ENCODE peak calls at places on chromosomes 16 and 17, in five cellular contexts. N, C, R, I and T are unnamed samples.

GRCh38 chr17:50687200-50688066 is 20.3 kb downstream of the ANKRD40 start:
- DNase-seq in N (no peak), C (no peak), R (no peak), I (no peak), T (no peak)

GRCh38 chr16:66091462-66091861 is 275.0 kb upstream of the CDH5 start:
- DNase-seq in N (no peak), C (peak; percentile 62), R (no peak), I (no peak), T (no peak)

GRCh38 chr17:29251969-29252866 is 5.6 kb downstream of the CRYBA1 start:
- DNase-seq in N (no peak), C (peak; percentile 76), R (no peak), I (no peak), T (no peak)

GRCh38 chr16:9323170-9323569 is 231.7 kb downstream of the HAPSTR1 start:
- DNase-seq in N (no peak), C (no peak), R (no peak), I (no peak), T (no peak)

GRCh38 chr17:49873466-49873865 is 25.6 kb upstream of the TAC4 start:
- DNase-seq in N (no peak), C (no peak), R (no peak), I (no peak), T (no peak)

GRCh38 chr16:1816396-1817275 is 10.0 kb downstream of the HAGH start:
- DNase-seq in N (no peak), C (no peak), R (no peak), I (no peak), T (no peak)

GRCh38 chr17:4442582-4442981 is 8.8 kb downstream of the SPNS3 start:
- DNase-seq in N (no peak), C (no peak), R (no peak), I (no peak), T (no peak)

GRCh38 chr17:75490953-75491649 is 24.2 kb downstream of the CASKIN2 start:
- DNase-seq in N (no peak), C (no peak), R (no peak), I (no peak), T (no peak)

GRCh38 chr16:86010680-86011141 is 111.7 kb downstream of the IRF8 start:
- DNase-seq in N (no peak), C (no peak), R (no peak), I (no peak), T (no peak)

GRCh38 chr16:83692224-83692623 is 115.6 kb upstream of the HSBP1 start:
- DNase-seq in N (no peak), C (no peak), R (no peak), I (no peak), T (no peak)

GRCh38 chr17:47621293-47622178 is 28.2 kb upstream of the KPNB1 start:
- DNase-seq in N (peak; percentile 67), C (peak; percentile 88), R (no peak), I (no peak), T (no peak)

GRCh38 chr17:30376621-30377452 is 1.9 kb upstream of the CPD start:
- DNase-seq in N (no peak), C (peak; percentile 90), R (no peak), I (peak; percentile 49), T (no peak)

GRCh38 chr17:57578608-57578990 is 166.5 kb downstream of the CCDC182 start:
- DNase-seq in N (no peak), C (no peak), R (no peak), I (no peak), T (no peak)

GRCh38 chr17:48575673-48576478 is 2.3 kb downstream of the HOXB4 start:
- DNase-seq in N (no peak), C (no peak), R (no peak), I (no peak), T (no peak)

GRCh38 chr17:61058066-61058465 is 341.6 kb upstream of the TBX2 start:
- DNase-seq in N (no peak), C (no peak), R (no peak), I (no peak), T (no peak)

GRCh38 chr16:68843482-68844210 is at the start of gene TANGO6:
- DNase-seq in N (peak; percentile 93), C (peak; percentile 67), R (peak; percentile 40), I (peak; percentile 87), T (no peak)
- TF ChIP-seq CTCF in N (peak; percentile 21), C (peak; percentile 37), R (no peak), I (peak; percentile 21), T (peak; percentile 53)

DNA sequence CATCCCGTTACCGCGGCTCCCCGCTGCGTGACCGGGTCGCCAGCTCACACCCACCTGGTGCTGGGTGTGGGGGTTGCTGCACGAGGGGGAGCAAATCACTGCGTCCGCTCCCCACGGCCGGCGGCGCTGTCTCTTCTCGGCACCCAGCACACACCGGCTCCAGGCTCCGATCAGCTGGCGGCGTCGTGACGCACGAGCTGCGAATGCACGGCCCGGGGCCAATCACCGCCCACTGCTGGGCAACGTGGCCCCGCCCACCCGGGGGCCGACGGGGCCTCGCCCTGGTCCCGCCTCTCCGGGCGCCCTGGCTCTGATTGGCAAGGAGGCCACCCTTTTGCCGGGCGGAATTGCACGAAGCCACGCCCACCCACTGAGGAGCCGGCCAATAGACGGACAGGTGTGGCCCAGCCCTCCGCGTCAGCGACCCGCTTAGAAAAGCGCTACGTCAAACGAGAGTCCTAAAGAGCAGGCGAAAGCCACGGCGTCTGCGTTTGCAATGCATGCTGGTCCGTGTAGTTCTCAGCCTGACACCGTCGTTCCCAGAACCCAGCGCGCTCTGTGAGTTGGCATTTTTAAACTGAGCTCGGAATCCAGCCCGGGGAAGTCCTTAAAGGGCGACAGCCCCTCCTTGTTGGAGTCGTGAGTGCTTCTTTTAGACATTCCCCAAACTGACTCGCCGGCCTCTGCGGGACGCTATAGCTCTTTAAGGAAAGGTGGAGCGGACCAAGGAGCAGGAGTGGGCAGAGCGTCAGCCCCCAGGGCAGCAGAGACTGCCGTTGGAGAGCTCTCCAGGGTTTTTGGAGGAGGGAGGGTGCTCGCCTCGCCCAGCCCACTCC is 6.1 kb upstream of the TLCD2 start:
- DNase-seq in N (peak; percentile 100), C (peak; percentile 100), R (peak; percentile 100), I (peak; percentile 100), T (peak; percentile 99)
- TF ChIP-seq CTCF in N (no peak), C (no peak), R (no peak), I (no peak), T (no peak)

GRCh38 chr17:17971431-17972125 is 622 bp downstream of the TOM1L2 start:
- DNase-seq in N (peak; percentile 77), C (peak; percentile 17), R (no peak), I (peak; percentile 41), T (no peak)
- TF ChIP-seq CTCF in N (no peak), C (no peak), R (no peak), I (no peak), T (no peak)

GRCh38 chr17:79053251-79053925 is 21.2 kb upstream of the ENGASE start:
- DNase-seq in N (no peak), C (peak; percentile 53), R (no peak), I (no peak), T (no peak)
- TF ChIP-seq CTCF in N (no peak), C (no peak), R (no peak), I (no peak), T (no peak)

GRCh38 chr16:15457958-15458357 is 23.6 kb downstream of the BMERB1 start:
- DNase-seq in N (no peak), C (no peak), R (no peak), I (no peak), T (no peak)
- TF ChIP-seq CTCF in N (no peak), C (no peak), R (no peak), I (no peak), T (peak; percentile 9)

GRCh38 chr16:49183911-49184310 is 97.7 kb downstream of the CBLN1 start:
- DNase-seq in N (no peak), C (no peak), R (no peak), I (no peak), T (no peak)
- TF ChIP-seq CTCF in N (peak; percentile 51), C (no peak), R (no peak), I (peak; percentile 61), T (peak; percentile 52)

GRCh38 chr17:8235676-8236075 is 12.2 kb downstream of the CTC1 start:
- DNase-seq in N (no peak), C (no peak), R (no peak), I (no peak), T (no peak)
- TF ChIP-seq CTCF in N (no peak), C (no peak), R (no peak), I (no peak), T (no peak)

GRCh38 chr17:82063424-82064415 is 1.9 kb downstream of the DUS1L start:
- DNase-seq in N (peak; percentile 54), C (no peak), R (no peak), I (no peak), T (no peak)

GRCh38 chr17:82062984-82063368 is 2.6 kb downstream of the DUS1L start:
- DNase-seq in N (peak; percentile 44), C (no peak), R (no peak), I (no peak), T (no peak)

GRCh38 chr17:82060614-82061013 is 5.0 kb downstream of the DUS1L start:
- DNase-seq in N (peak; percentile 48), C (no peak), R (no peak), I (no peak), T (no peak)

GRCh38 chr17:82061047-82061925 is 4.3 kb downstream of the DUS1L start:
- DNase-seq in N (peak; percentile 63), C (no peak), R (no peak), I (no peak), T (no peak)

DNA sequence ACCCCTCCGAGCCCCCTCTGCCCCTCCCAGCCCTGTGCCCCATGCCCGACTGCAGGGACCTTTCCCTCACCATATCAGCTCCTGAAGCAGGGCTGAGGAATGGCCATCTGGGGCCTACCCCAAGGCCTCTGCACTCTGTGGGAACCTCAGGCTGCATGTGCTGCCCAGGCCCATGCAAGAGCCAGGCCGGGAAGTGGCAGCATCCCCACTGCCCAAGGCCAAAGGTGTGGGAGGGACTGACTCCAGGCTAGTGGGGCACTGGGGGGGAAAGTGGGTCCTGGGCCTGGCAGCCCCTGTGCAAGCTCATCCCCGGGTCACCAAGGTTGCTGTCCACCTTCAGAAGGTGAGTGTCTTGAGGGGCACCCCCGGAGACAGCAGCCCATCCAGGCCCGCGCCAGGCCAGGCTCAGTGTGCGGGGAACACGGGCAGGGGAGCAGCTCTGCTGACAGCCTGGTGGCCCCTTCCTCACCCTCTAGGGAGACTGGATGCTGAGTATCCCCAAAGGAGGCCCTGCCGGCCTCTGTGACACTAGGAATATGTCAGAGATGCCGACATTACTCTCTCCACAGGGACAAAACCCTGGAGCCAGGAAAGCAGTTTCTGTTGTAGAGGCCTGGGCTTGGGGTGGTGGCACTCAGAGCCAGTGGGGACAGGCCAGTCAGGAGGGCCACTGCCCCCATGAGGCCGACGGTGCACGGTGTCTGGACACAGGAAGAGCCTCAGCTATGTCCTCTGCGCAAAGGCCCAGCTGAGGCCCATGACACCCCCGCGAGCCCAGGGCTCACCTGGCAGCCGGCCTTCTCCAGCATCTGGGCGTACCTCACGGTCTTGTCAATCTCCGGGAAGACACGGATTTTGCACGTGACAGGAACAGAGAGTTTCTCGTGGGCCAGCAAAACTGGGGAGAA is 3.3 kb downstream of the DUS1L start:
- DNase-seq in N (no peak), C (no peak), R (no peak), I (no peak), T (no peak)
- TF ChIP-seq CTCF in N (no peak), C (no peak), R (no peak), I (no peak), T (no peak)

GRCh38 chr16:73176577-73177013 is 128.7 kb upstream of the ZFHX3 start:
- DNase-seq in N (no peak), C (peak; percentile 86), R (no peak), I (no peak), T (no peak)
- TF ChIP-seq CTCF in N (peak; percentile 60), C (peak; percentile 58), R (peak; percentile 22), I (peak; percentile 51), T (peak; percentile 21)